ENCODE peak calls at places on chromosome 10, in ten cellular contexts. S, K, L, U, D, Q, W, M, Z and H are unnamed samples.

GRCh38 chr10:6399241-6399701 is 180.8 kb downstream of the PRKCQ start:
- DNase-seq in S (no peak), K (peak), L (no peak), U (no peak), D (peak), Q (no peak), W (peak), M (peak), Z (peak), H (no peak)

GRCh38 chr10:96369890-96370574 is 11.2 kb upstream of the OPALIN start:
- DNase-seq in S (no peak), K (no peak), L (no peak), U (peak), D (no peak), Q (no peak), W (peak), M (no peak), Z (no peak), H (no peak)

GRCh38 chr10:122497241-122497640 is 35.9 kb downstream of the HTRA1 start:
- DNase-seq in S (no peak), K (no peak), L (no peak), U (no peak), D (no peak), Q (no peak), W (no peak), M (no peak), Z (no peak), H (no peak)

GRCh38 chr10:75410135-75410787 is 8.7 kb upstream of the ZNF503 start:
- DNase-seq in S (no peak), K (no peak), L (no peak), U (no peak), D (no peak), Q (no peak), W (no peak), M (no peak), Z (no peak), H (no peak)

GRCh38 chr10:102121739-102122372 is 1.7 kb upstream of the LDB1 start:
- DNase-seq in S (no peak), K (no peak), L (no peak), U (no peak), D (peak), Q (no peak), W (no peak), M (no peak), Z (no peak), H (no peak)

GRCh38 chr10:46040004-46040403 is 6.1 kb downstream of the MSMB start:
- DNase-seq in S (no peak), K (no peak), L (no peak), U (peak), D (no peak), Q (no peak), W (no peak), M (no peak), Z (no peak), H (no peak)

GRCh38 chr10:48309711-48310226 is 3.3 kb downstream of the MAPK8 start:
- DNase-seq in S (no peak), K (no peak), L (no peak), U (peak), D (peak), Q (no peak), W (peak), M (no peak), Z (peak), H (no peak)

GRCh38 chr10:131018886-131019500 is 292.5 kb downstream of the TCERG1L start:
- DNase-seq in S (no peak), K (no peak), L (no peak), U (no peak), D (no peak), Q (no peak), W (no peak), M (no peak), Z (no peak), H (no peak)

GRCh38 chr10:49518982-49519578 is 19.8 kb downstream of the ERCC6 start:
- DNase-seq in S (no peak), K (no peak), L (no peak), U (peak), D (peak), Q (peak), W (peak), M (no peak), Z (peak), H (peak)

GRCh38 chr10:97525683-97526110 is 27.0 kb downstream of the UBTD1 start:
- DNase-seq in S (no peak), K (no peak), L (no peak), U (no peak), D (no peak), Q (no peak), W (no peak), M (no peak), Z (no peak), H (no peak)

GRCh38 chr10:35564276-35564982 is 40.7 kb upstream of the GJD4 start:
- DNase-seq in S (no peak), K (no peak), L (no peak), U (no peak), D (no peak), Q (peak), W (no peak), M (peak), Z (peak), H (peak)

GRCh38 chr10:15167411-15168295 is 840 bp downstream of the NMT2 start:
- DNase-seq in S (no peak), K (peak), L (no peak), U (peak), D (peak), Q (no peak), W (peak), M (peak), Z (peak), H (peak)

GRCh38 chr10:23037561-23037960 is 57.8 kb upstream of the MSRB2 start:
- DNase-seq in S (no peak), K (no peak), L (no peak), U (no peak), D (no peak), Q (no peak), W (no peak), M (no peak), Z (no peak), H (no peak)

GRCh38 chr10:94412439-94412838 is 10.1 kb downstream of the TBC1D12 start:
- DNase-seq in S (no peak), K (no peak), L (no peak), U (no peak), D (no peak), Q (no peak), W (no peak), M (no peak), Z (peak), H (no peak)

GRCh38 chr10:122255509-122256301 is 15.4 kb upstream of the BTBD16 start:
- DNase-seq in S (no peak), K (no peak), L (no peak), U (no peak), D (no peak), Q (no peak), W (no peak), M (no peak), Z (no peak), H (no peak)

GRCh38 chr10:88117227-88117626 is 253.8 kb downstream of the PTEN start:
- DNase-seq in S (no peak), K (no peak), L (no peak), U (no peak), D (no peak), Q (no peak), W (no peak), M (no peak), Z (no peak), H (no peak)

GRCh38 chr10:31759124-31759798 is 169.4 kb downstream of the ARHGAP12 start:
- DNase-seq in S (peak), K (peak), L (peak), U (no peak), D (peak), Q (no peak), W (peak), M (peak), Z (no peak), H (no peak)

GRCh38 chr10:98414932-98415709 is at the start of gene PYROXD2:
- DNase-seq in S (peak), K (peak), L (peak), U (peak), D (peak), Q (peak), W (peak), M (peak), Z (peak), H (peak)

GRCh38 chr10:79027147-79028055 is 41.4 kb upstream of the ZMIZ1 start:
- DNase-seq in S (no peak), K (no peak), L (peak), U (peak), D (no peak), Q (peak), W (no peak), M (peak), Z (no peak), H (peak)

GRCh38 chr10:44725404-44725803 is 185.7 kb upstream of the TMEM72 start:
- DNase-seq in S (no peak), K (no peak), L (no peak), U (no peak), D (no peak), Q (no peak), W (no peak), M (no peak), Z (peak), H (no peak)

GRCh38 chr10:3081383-3081981 is 14.1 kb downstream of the PFKP start:
- DNase-seq in S (no peak), K (no peak), L (no peak), U (peak), D (no peak), Q (no peak), W (no peak), M (no peak), Z (no peak), H (no peak)

GRCh38 chr10:102134416-102134815 is 1.6 kb downstream of the PPRC1 start:
- DNase-seq in S (no peak), K (no peak), L (no peak), U (no peak), D (no peak), Q (no peak), W (no peak), M (no peak), Z (no peak), H (no peak)

GRCh38 chr10:7950981-7951847 is 103.3 kb upstream of the GATA3 start:
- DNase-seq in S (no peak), K (no peak), L (no peak), U (peak), D (peak), Q (no peak), W (no peak), M (no peak), Z (peak), H (no peak)

GRCh38 chr10:79018591-79019011 is 50.2 kb upstream of the ZMIZ1 start:
- DNase-seq in S (no peak), K (peak), L (no peak), U (no peak), D (no peak), Q (no peak), W (peak), M (peak), Z (no peak), H (no peak)

GRCh38 chr10:29980084-29980483 is 79.3 kb downstream of the JCAD start:
- DNase-seq in S (no peak), K (no peak), L (no peak), U (peak), D (no peak), Q (no peak), W (peak), M (no peak), Z (no peak), H (no peak)

GRCh38 chr10:110501142-110501937 is 3.6 kb downstream of the DUSP5 start:
- DNase-seq in S (peak), K (peak), L (no peak), U (peak), D (peak), Q (no peak), W (peak), M (peak), Z (peak), H (peak)

GRCh38 chr10:129949411-129950335 is 14.4 kb downstream of the EBF3 start:
- DNase-seq in S (no peak), K (peak), L (no peak), U (no peak), D (no peak), Q (no peak), W (no peak), M (peak), Z (no peak), H (no peak)

GRCh38 chr10:43061764-43062163 is 15.1 kb upstream of the RET start:
- DNase-seq in S (no peak), K (no peak), L (no peak), U (peak), D (no peak), Q (no peak), W (peak), M (no peak), Z (peak), H (no peak)

GRCh38 chr10:124074471-124075109 is 18.8 kb downstream of the CHST15 start:
- DNase-seq in S (no peak), K (no peak), L (no peak), U (no peak), D (no peak), Q (peak), W (no peak), M (no peak), Z (no peak), H (peak)

GRCh38 chr10:132396495-132397035 is 435 bp upstream of the PWWP2B start:
- DNase-seq in S (no peak), K (no peak), L (no peak), U (peak), D (peak), Q (no peak), W (peak), M (no peak), Z (peak), H (peak)

GRCh38 chr10:12750526-12751201 is 250.8 kb downstream of the CCDC3 start:
- DNase-seq in S (no peak), K (no peak), L (no peak), U (no peak), D (no peak), Q (no peak), W (no peak), M (no peak), Z (no peak), H (no peak)

GRCh38 chr10:86100581-86101061 is 266.0 kb downstream of the GRID1 start:
- DNase-seq in S (no peak), K (no peak), L (no peak), U (peak), D (peak), Q (peak), W (peak), M (no peak), Z (peak), H (peak)

GRCh38 chr10:84903320-84903719 is 574.9 kb downstream of the CCSER2 start:
- DNase-seq in S (no peak), K (no peak), L (no peak), U (no peak), D (no peak), Q (no peak), W (no peak), M (no peak), Z (no peak), H (no peak)

GRCh38 chr10:44962870-44963738 is 3.5 kb downstream of the RASSF4 start:
- DNase-seq in S (no peak), K (no peak), L (peak), U (no peak), D (no peak), Q (peak), W (no peak), M (no peak), Z (no peak), H (peak)

GRCh38 chr10:61939575-61940301 is 38.2 kb downstream of the ARID5B start:
- DNase-seq in S (no peak), K (no peak), L (no peak), U (peak), D (peak), Q (no peak), W (peak), M (no peak), Z (peak), H (no peak)

GRCh38 chr10:30007406-30007805 is 52.0 kb downstream of the JCAD start:
- DNase-seq in S (no peak), K (no peak), L (no peak), U (no peak), D (no peak), Q (no peak), W (no peak), M (no peak), Z (no peak), H (no peak)

GRCh38 chr10:86970152-86970886 is 2.0 kb downstream of the ADIRF start:
- DNase-seq in S (no peak), K (peak), L (no peak), U (peak), D (peak), Q (no peak), W (peak), M (peak), Z (peak), H (no peak)

GRCh38 chr10:122328676-122329075 is 45.8 kb upstream of the PLEKHA1 start:
- DNase-seq in S (no peak), K (peak), L (no peak), U (no peak), D (no peak), Q (no peak), W (no peak), M (no peak), Z (no peak), H (no peak)

GRCh38 chr10:104683567-104683966 is 42.5 kb downstream of the SORCS3 start:
- DNase-seq in S (no peak), K (peak), L (no peak), U (no peak), D (no peak), Q (no peak), W (no peak), M (no peak), Z (no peak), H (no peak)